ENCODE peak calls at places on chromosomes 6 and 20, in four cellular contexts. P is suprapubic skin, Q is adrenal gland, Y is breast epithelium. M is an unnamed sample.

GRCh38 chr6:166626177-166627038 is 643 bp downstream of the RPS6KA2 start:
- DNase-seq in P (no peak), Q (no peak), Y (peak), M (peak)

GRCh38 chr20:63830821-63831593 is at the start of gene ZBTB46:
- DNase-seq in P (no peak), Q (no peak), Y (no peak), M (peak)

GRCh38 chr20:10658876-10659632 is 14.7 kb downstream of the JAG1 start:
- DNase-seq in P (peak), Q (no peak), Y (no peak), M (no peak)

GRCh38 chr6:143333081-143333480 is 117.4 kb downstream of the ADAT2 start:
- DNase-seq in P (no peak), Q (no peak), Y (no peak), M (no peak)

GRCh38 chr20:33433465-33433864 is 10.1 kb downstream of the SNTA1 start:
- DNase-seq in P (no peak), Q (peak), Y (no peak), M (no peak)

GRCh38 chr6:3471286-3471685 is 14.4 kb upstream of the SLC22A23 start:
- DNase-seq in P (no peak), Q (no peak), Y (no peak), M (no peak)

GRCh38 chr6:127554435-127555006 is 22.5 kb upstream of the C6orf58 start:
- DNase-seq in P (no peak), Q (no peak), Y (no peak), M (no peak)

GRCh38 chr6:71294121-71294523 is 5.5 kb downstream of the OGFRL1 start:
- DNase-seq in P (no peak), Q (peak), Y (no peak), M (no peak)

GRCh38 chr20:47985092-47985850 is 200.0 kb upstream of the SULF2 start:
- DNase-seq in P (no peak), Q (no peak), Y (no peak), M (no peak)

GRCh38 chr20:62019144-62019805 is 46.4 kb downstream of the TAF4 start:
- DNase-seq in P (no peak), Q (peak), Y (no peak), M (peak)

GRCh38 chr20:17627101-17627950 is 54.7 kb downstream of the RRBP1 start:
- DNase-seq in P (no peak), Q (no peak), Y (no peak), M (peak)

GRCh38 chr20:60632420-60633262 is 619.4 kb upstream of the CDH4 start:
- DNase-seq in P (no peak), Q (no peak), Y (no peak), M (no peak)

GRCh38 chr20:5552154-5552553 is 198.0 kb upstream of the SHLD1 start:
- DNase-seq in P (no peak), Q (no peak), Y (no peak), M (no peak)

GRCh38 chr6:80440496-80441160 is 334.2 kb downstream of the BCKDHB start:
- DNase-seq in P (no peak), Q (no peak), Y (no peak), M (no peak)

GRCh38 chr6:99492137-99492536 is 23.1 kb downstream of the USP45 start:
- DNase-seq in P (no peak), Q (no peak), Y (no peak), M (no peak)

GRCh38 chr6:53593001-53593488 is 48.1 kb upstream of the GCLC start:
- DNase-seq in P (no peak), Q (no peak), Y (no peak), M (no peak)

GRCh38 chr6:106547961-106548453 is 81.3 kb downstream of the RTN4IP1 start:
- DNase-seq in P (no peak), Q (no peak), Y (no peak), M (peak)

GRCh38 chr6:109260126-109260525 is 122.1 kb downstream of the CD164 start:
- DNase-seq in P (no peak), Q (no peak), Y (no peak), M (no peak)

GRCh38 chr6:168528457-168529095 is 87.6 kb downstream of the SMOC2 start:
- DNase-seq in P (no peak), Q (no peak), Y (no peak), M (no peak)

GRCh38 chr20:40741507-40742106 is 52.6 kb upstream of the MAFB start:
- DNase-seq in P (no peak), Q (peak), Y (no peak), M (no peak)

GRCh38 chr6:44002591-44003344 is 124.5 kb downstream of the MRPL14 start:
- DNase-seq in P (no peak), Q (peak), Y (peak), M (peak)

DNA sequence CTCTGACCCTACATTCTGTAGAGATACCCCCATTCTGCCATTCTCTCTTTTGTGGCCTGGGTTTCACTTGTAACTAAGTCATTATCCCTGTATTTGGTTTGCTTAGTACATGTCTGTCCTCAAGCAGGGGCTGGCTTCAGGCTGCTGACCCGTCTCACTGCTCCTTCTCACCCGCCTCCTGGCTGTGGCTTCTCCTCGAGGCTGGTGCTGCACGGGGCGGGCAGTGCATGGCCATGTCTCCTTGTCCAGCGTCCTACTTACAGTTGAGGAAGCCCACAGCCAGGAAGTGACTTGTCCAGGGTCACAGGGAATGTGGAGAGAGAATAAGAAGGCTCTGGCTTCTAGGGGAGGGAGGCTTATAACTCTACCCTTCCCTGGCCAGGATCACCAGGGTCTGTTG is 11.3 kb downstream of the GTSF1L start:
- DNase-seq in P (no peak), Q (no peak), Y (no peak), M (no peak)
- TF ChIP-seq POLR2A in P (no peak), Q (no peak), Y (no peak), M (no peak)

GRCh38 chr20:45359406-45360148 is 3.4 kb upstream of the SYS1 start:
- DNase-seq in P (no peak), Q (peak), Y (peak), M (no peak)
- TF ChIP-seq POLR2A in P (no peak), Q (no peak), Y (no peak), M (no peak)

GRCh38 chr20:44494266-44494665 is 18.6 kb downstream of the TTPAL start:
- DNase-seq in P (no peak), Q (no peak), Y (no peak), M (no peak)

GRCh38 chr20:44495257-44495656 is 19.6 kb downstream of the TTPAL start:
- DNase-seq in P (no peak), Q (no peak), Y (no peak), M (no peak)

GRCh38 chr20:44496976-44497375 is 21.3 kb downstream of the TTPAL start:
- DNase-seq in P (no peak), Q (no peak), Y (no peak), M (no peak)

GRCh38 chr20:44494681-44495080 is 19.0 kb downstream of the TTPAL start:
- DNase-seq in P (no peak), Q (no peak), Y (no peak), M (no peak)

DNA sequence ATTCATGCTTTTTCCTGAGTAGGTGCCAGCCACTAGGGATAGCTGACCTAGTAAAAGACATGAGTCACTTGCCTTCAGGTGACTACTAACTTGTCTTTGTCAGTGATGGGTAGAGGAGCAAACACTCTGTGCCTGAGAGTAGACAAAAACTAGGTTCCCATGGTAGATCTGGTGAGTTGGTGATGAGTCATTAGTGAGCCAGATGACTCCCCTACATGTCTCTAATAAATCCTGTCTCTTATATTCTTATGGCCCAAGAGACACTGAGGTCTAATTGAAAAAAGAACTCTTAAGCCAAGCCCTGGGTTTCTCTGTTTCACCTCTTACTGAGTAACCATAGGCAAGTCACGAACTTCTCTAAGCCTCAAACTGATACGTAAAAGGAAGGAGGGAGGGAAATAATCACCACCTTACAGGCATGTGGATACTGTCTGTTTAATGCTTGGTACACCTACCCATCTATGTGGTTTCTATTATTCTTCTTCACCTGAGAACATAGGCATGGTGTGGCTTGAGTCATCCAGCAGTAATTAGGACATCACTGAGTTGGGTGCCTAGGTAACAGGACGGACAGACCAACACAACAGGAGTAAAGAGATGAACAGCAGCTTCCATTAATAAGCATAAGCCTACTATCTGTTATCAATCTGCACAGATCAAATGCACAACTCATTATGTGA is 20.3 kb downstream of the TTPAL start:
- DNase-seq in P (no peak), Q (no peak), Y (no peak), M (no peak)
- TF ChIP-seq POLR2A in P (no peak), Q (no peak), Y (no peak), M (no peak)

GRCh38 chr6:142028527-142028926 is 104.2 kb upstream of the GJE1 start:
- DNase-seq in P (no peak), Q (no peak), Y (no peak), M (no peak)
- TF ChIP-seq POLR2A in P (no peak), Q (no peak), Y (no peak), M (no peak)

DNA sequence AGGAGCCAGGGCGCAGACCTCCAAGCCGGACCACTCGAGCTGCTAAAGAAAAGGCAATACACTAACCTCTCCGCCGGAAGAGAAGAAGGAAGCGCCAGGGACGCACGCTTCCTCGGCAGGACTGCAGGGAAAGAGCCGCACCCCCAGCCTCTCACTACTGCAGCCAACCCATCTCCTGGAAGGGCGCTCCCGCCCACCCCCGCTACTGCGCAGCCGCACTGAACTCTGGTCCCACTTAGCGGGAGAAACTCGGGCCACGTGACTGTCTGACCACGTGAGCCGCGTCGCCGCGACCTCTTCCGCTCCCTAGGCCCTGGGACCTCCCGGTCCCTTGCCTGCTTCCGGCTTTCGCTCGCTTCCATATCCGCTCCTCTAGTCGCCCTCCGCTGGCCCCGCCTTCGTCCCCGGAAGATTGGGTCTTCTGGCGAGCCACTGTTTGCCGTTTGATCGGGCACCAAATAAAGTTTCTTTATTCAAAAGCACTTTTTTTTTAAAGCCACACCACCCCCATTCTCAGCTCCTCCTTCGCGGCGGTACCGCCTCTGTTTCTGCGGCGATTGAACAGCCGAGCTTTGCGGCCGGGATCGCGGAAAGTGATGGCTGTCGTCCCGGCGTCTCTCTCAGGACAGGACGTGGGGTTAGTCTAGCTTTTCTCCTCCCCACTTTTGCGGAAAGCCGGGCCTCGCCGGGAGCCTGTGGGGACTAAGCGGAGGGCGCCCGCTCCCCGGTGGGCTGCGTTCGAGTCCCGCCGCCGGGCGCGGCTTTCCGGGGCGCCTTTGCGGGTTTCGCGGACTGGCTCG is at the start of gene RMND1:
- DNase-seq in P (peak), Q (peak), Y (peak), M (peak)
- TF ChIP-seq POLR2A in P (peak), Q (peak), Y (peak), M (peak)

GRCh38 chr20:2692036-2692885 is at the start of gene EBF4:
- DNase-seq in P (peak), Q (peak), Y (peak), M (peak)
- TF ChIP-seq POLR2A in P (no peak), Q (peak), Y (no peak), M (peak)

GRCh38 chr20:50292324-50293243 is 102.0 kb downstream of the CEBPB start:
- DNase-seq in P (peak), Q (peak), Y (peak), M (peak)
- TF ChIP-seq POLR2A in P (peak), Q (no peak), Y (no peak), M (peak)

DNA sequence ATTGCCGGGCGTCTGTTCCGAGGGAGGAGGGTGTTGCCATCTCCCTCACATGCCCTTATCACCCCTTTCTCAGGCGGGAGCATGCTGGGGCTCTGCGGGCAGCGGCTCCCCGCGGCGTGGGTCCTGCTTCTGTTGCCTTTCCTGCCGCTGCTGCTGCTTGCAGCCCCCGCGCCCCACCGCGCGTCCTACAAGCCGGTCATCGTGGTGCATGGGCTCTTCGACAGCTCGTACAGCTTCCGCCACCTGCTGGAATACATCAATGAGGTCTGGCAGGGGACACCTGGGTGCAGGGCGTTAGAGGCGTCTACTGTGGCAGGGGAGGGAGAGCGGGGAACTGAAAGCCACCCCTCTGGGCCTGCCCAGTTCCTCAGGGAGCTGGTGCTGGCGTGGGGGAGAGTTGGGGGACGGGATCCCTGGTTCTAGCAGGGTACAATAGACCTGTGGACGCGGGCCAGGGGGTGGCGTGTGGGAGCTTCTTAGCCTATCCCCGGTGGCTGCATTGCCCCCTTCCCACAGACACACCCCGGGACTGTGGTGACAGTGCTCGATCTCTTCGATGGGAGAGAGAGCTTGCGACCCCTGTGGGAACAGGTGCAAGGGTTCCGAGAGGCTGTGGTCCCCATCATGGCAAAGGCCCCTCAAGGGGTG is 697 bp downstream of the PPT2 start:
- DNase-seq in P (peak), Q (peak), Y (peak), M (peak)
- TF ChIP-seq POLR2A in P (no peak), Q (no peak), Y (no peak), M (no peak)

GRCh38 chr6:95577317-95578105 is at the start of gene MANEA:
- DNase-seq in P (peak), Q (peak), Y (peak), M (peak)
- TF ChIP-seq POLR2A in P (no peak), Q (peak), Y (no peak), M (peak)

M was measured in ovary.